ENCODE peak calls at places on chromosomes 3 and 15, in ten cellular contexts. O, W, J, Z, C, L, D, S, V and A are unnamed samples.

GRCh38 chr3:170372190-170372879 is 14.8 kb downstream of the SKIL start:
- ATAC-seq in J (no peak), C (no peak), Z (no peak), V (no peak), S (no peak), L (peak; percentile 8), O (no peak), D (no peak), W (no peak), A (no peak)

GRCh38 chr3:96755519-96755918 is 58.9 kb upstream of the EPHA6 start:
- ATAC-seq in W (no peak), V (no peak), Z (no peak), L (no peak), O (no peak), S (no peak), J (no peak), D (no peak), C (no peak), A (no peak)

GRCh38 chr15:31905054-31905453 is 125.3 kb upstream of the CHRNA7 start:
- ATAC-seq in D (no peak), S (no peak), L (no peak), J (peak; percentile 79), C (no peak), W (no peak), V (no peak), O (peak; percentile 71), Z (no peak), A (peak; percentile 20)

GRCh38 chr3:14227866-14228265 is 49.2 kb downstream of the LSM3 start:
- ATAC-seq in J (no peak), Z (no peak), S (no peak), L (no peak), D (no peak), O (peak; percentile 17), W (no peak), C (no peak), V (no peak), A (peak; percentile 56)

GRCh38 chr15:34158355-34158754 is 51.5 kb downstream of the KATNBL1 start:
- ATAC-seq in O (no peak), S (no peak), V (no peak), J (no peak), C (no peak), W (no peak), D (no peak), Z (no peak), L (no peak), A (no peak)

GRCh38 chr15:40466426-40467259 is 4.1 kb upstream of the CHST14 start:
- ATAC-seq in S (no peak), Z (no peak), D (no peak), C (no peak), W (no peak), O (no peak), L (no peak), V (no peak), J (no peak), A (no peak)

GRCh38 chr3:125647318-125648014 is 52.2 kb upstream of the OSBPL11 start:
- ATAC-seq in O (peak; percentile 90), Z (no peak), S (no peak), V (no peak), D (no peak), W (no peak), L (no peak), J (no peak), C (no peak), A (peak; percentile 98)

GRCh38 chr3:25572919-25573385 is 91.8 kb downstream of the TOP2B start:
- ATAC-seq in W (no peak), Z (no peak), C (no peak), O (no peak), D (no peak), J (no peak), S (no peak), V (no peak), L (no peak), A (no peak)

GRCh38 chr3:183085634-183086390 is 13.5 kb downstream of the MCCC1 start:
- ATAC-seq in Z (no peak), C (no peak), J (no peak), S (no peak), V (no peak), W (peak; percentile 58), O (peak; percentile 55), D (no peak), L (no peak), A (no peak)

GRCh38 chr3:129063841-129064482 is 3.4 kb downstream of the GP9 start:
- ATAC-seq in L (no peak), S (no peak), C (no peak), J (no peak), Z (no peak), D (no peak), V (no peak), O (no peak), W (no peak), A (peak; percentile 60)

GRCh38 chr3:52456169-52456799 is 880 bp downstream of the NISCH start:
- ATAC-seq in Z (no peak), L (no peak), J (peak; percentile 2), C (peak; percentile 8), W (peak; percentile 63), S (no peak), O (peak; percentile 39), V (no peak), D (no peak), A (peak; percentile 19)

GRCh38 chr3:168073842-168074311 is 21.8 kb downstream of the GOLIM4 start:
- ATAC-seq in D (no peak), S (no peak), O (no peak), C (no peak), W (no peak), J (peak; percentile 40), L (no peak), Z (no peak), V (no peak), A (no peak)

GRCh38 chr15:34644061-34644460 is 60.6 kb upstream of the GOLGA8B start:
- ATAC-seq in D (no peak), W (no peak), L (no peak), Z (no peak), C (no peak), O (no peak), S (no peak), V (no peak), J (no peak), A (no peak)

GRCh38 chr3:43978708-43979107 is 263.0 kb upstream of the TOPAZ1 start:
- ATAC-seq in W (no peak), C (no peak), J (no peak), D (no peak), O (no peak), V (no peak), L (no peak), S (no peak), Z (no peak), A (no peak)

GRCh38 chr15:81914333-81914732 is 131.5 kb downstream of the MEX3B start:
- ATAC-seq in C (no peak), S (no peak), Z (no peak), D (no peak), W (no peak), O (no peak), L (no peak), V (no peak), J (peak; percentile 18), A (no peak)

GRCh38 chr15:88637841-88638625 is 783 bp upstream of the ISG20 start:
- ATAC-seq in W (no peak), V (no peak), L (no peak), Z (peak; percentile 1), D (no peak), S (no peak), J (peak; percentile 27), O (peak; percentile 1), C (peak; percentile 2), A (peak; percentile 1)

GRCh38 chr3:58419782-58420512 is 13.7 kb downstream of the PDHB start:
- ATAC-seq in V (peak; percentile 68), C (peak; percentile 49), Z (no peak), L (no peak), O (no peak), D (no peak), J (peak; percentile 86), S (no peak), W (no peak), A (no peak)

GRCh38 chr3:141080407-141080806 is 29.3 kb downstream of the SPSB4 start:
- ATAC-seq in V (no peak), W (no peak), J (no peak), D (no peak), L (no peak), Z (no peak), O (no peak), C (no peak), S (no peak), A (no peak)